ENCODE peak calls at places on chromosomes 3 and 15, in four cellular contexts. K is BE2C, S is neuronal stem cell, X is aorta. Q is an unnamed sample.

GRCh38 chr3:156383433-156384025 is 171.4 kb downstream of the SSR3 start:
- DNase-seq in K (peak; percentile 56), S (no peak), X (no peak), Q (peak; percentile 15)

GRCh38 chr15:65791335-65792129 is 561 bp downstream of the DENND4A start:
- DNase-seq in K (peak; percentile 76), S (peak; percentile 63), X (peak; percentile 86), Q (peak; percentile 68)

GRCh38 chr3:114709102-114709501 is 415.3 kb downstream of the TIGIT start:
- DNase-seq in K (no peak), S (no peak), X (no peak), Q (no peak)

GRCh38 chr3:128549283-128550112 is 56.5 kb upstream of the GATA2 start:
- DNase-seq in K (peak; percentile 81), S (no peak), X (peak; percentile 85), Q (peak; percentile 60)

GRCh38 chr3:42094992-42095391 is 3.8 kb downstream of the TRAK1 start:
- DNase-seq in K (peak; percentile 15), S (no peak), X (no peak), Q (no peak)

GRCh38 chr3:53097887-53098286 is 32.3 kb downstream of the RFT1 start:
- DNase-seq in K (no peak), S (no peak), X (no peak), Q (no peak)

GRCh38 chr15:57220220-57220619 is 156.1 kb upstream of the CGNL1 start:
- DNase-seq in K (peak; percentile 24), S (no peak), X (no peak), Q (no peak)

GRCh38 chr3:41627477-41628087 is 334.3 kb downstream of the ULK4 start:
- DNase-seq in K (no peak), S (no peak), X (no peak), Q (no peak)

GRCh38 chr15:32041294-32041693 is 11.0 kb downstream of the CHRNA7 start:
- DNase-seq in K (no peak), S (no peak), X (no peak), Q (no peak)

GRCh38 chr3:115741650-115742049 is 118.3 kb downstream of the GAP43 start:
- DNase-seq in K (no peak), S (no peak), X (no peak), Q (no peak)
- H3K9me3 ChIP-seq in K (no peaks in the 10 kb centered on the region), S (peaks cover 4% of the 10 kb centered on the region), X (no peaks in the 10 kb centered on the region), Q (no peaks in the 10 kb centered on the region)

GRCh38 chr15:20671665-20672064 is 130.1 kb upstream of the GOLGA6L6 start:
- DNase-seq in K (no peak), S (no peak), X (no peak), Q (no peak)
- H3K9me3 ChIP-seq in K (no peaks in the 10 kb centered on the region), S (no peaks in the 10 kb centered on the region), X (no peaks in the 10 kb centered on the region), Q (no peaks in the 10 kb centered on the region)

GRCh38 chr3:136277634-136278033 is 27.5 kb downstream of the PCCB start:
- DNase-seq in K (peak; percentile 35), S (no peak), X (no peak), Q (no peak)
- H3K9me3 ChIP-seq in K (no peaks in the 10 kb centered on the region), S (peaks cover 31% of the 10 kb centered on the region), X (peaks cover 4% of the 10 kb centered on the region), Q (peaks cover 20% of the 10 kb centered on the region)

GRCh38 chr15:92452143-92452542 is 58.5 kb downstream of the ST8SIA2 start:
- DNase-seq in K (no peak), S (no peak), X (no peak), Q (no peak)
- H3K9me3 ChIP-seq in K (no peaks in the 10 kb centered on the region), S (no peaks in the 10 kb centered on the region), X (no peaks in the 10 kb centered on the region), Q (no peaks in the 10 kb centered on the region)

GRCh38 chr3:31653464-31653863 is 120.7 kb downstream of the STT3B start:
- DNase-seq in K (no peak), S (no peak), X (no peak), Q (no peak)
- H3K9me3 ChIP-seq in K (no peaks in the 10 kb centered on the region), S (peaks cover 28% of the 10 kb centered on the region), X (peaks cover 5% of the 10 kb centered on the region), Q (no peaks in the 10 kb centered on the region)

DNA sequence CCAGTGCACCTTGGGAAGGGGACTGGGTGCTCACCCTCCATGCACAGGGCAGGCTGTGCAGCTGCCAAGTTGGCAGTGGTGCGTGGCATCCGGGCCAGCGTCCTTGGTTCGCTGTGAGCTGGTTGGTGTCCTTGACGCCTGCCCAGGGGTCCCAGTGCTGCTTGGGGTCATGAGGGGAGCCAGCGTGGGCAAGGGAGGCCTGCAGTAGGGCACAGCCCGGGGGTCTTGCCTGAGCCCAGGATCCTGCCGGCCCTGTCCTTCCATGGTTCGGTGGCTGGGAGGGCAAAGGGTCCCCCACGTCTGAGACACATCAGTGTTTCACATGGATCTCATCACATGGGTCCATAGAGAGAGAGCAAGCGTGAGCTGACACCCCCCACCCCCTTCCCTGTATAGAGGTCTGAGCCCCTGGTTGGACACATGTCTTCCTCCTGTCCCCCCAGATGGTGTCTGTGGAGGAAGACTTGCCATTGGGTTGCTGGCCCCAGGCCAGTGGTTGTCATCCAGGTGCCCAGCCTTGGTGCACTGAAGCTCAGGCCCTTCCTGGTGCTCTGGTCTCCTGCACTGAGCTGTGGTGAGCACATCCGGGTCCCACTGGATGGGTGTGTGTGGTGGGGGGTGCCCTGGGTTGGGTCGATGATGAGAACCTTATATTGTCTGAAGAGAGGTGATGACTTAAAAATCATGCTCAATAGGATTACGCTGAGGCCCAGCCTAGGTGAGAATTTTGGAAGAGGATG is 232.3 kb downstream of the SNRPN start:
- DNase-seq in K (no peak), S (no peak), X (peak; percentile 62), Q (no peak)
- H3K9me3 ChIP-seq in K (no peaks in the 10 kb centered on the region), S (no peaks in the 10 kb centered on the region), X (no peaks in the 10 kb centered on the region), Q (no peaks in the 10 kb centered on the region)

Q was measured in uterus.